ENCODE peak calls at places on chromosomes 6 and 20, in five cellular contexts. One of them, this sample, is unnamed.

GRCh38 chr6:116847234-116847633 is 18.4 kb upstream of the GPRC6A start:
- DNase-seq in activated CD8-positive, alpha-beta memory T cell treated with anti-CD3 and anti-CD28 coated beads, Interleukin-2, amount 10 ng/mL, durations not matched to agents 7 days and 5 days: no peak
- DNase-seq in cardiac muscle cell: peak; percentile 54
- DNase-seq in posterior cingulate gyrus: no peak
- DNase-seq in T-helper 9 cell: no peak
- DNase-seq in this sample: peak; percentile 10

GRCh38 chr20:55471052-55472006 is 534.0 kb downstream of the CBLN4 start:
- DNase-seq in cardiac muscle cell: no peak
- DNase-seq in activated CD8-positive, alpha-beta memory T cell treated with anti-CD3 and anti-CD28 coated beads, Interleukin-2, amount 10 ng/mL, durations not matched to agents 7 days and 5 days: no peak
- DNase-seq in posterior cingulate gyrus: no peak
- DNase-seq in T-helper 9 cell: no peak
- DNase-seq in this sample: no peak

GRCh38 chr6:11366183-11366933 is 133.9 kb upstream of the NEDD9 start:
- DNase-seq in activated CD8-positive, alpha-beta memory T cell treated with anti-CD3 and anti-CD28 coated beads, Interleukin-2, amount 10 ng/mL, durations not matched to agents 7 days and 5 days: peak; percentile 84
- DNase-seq in cardiac muscle cell: no peak
- DNase-seq in posterior cingulate gyrus: no peak
- DNase-seq in T-helper 9 cell: peak; percentile 13
- DNase-seq in this sample: no peak

GRCh38 chr20:38272961-38273360 is 12.4 kb upstream of the KIAA1755 start:
- DNase-seq in cardiac muscle cell: peak; percentile 63
- DNase-seq in activated CD8-positive, alpha-beta memory T cell treated with anti-CD3 and anti-CD28 coated beads, Interleukin-2, amount 10 ng/mL, durations not matched to agents 7 days and 5 days: no peak
- DNase-seq in posterior cingulate gyrus: no peak
- DNase-seq in T-helper 9 cell: no peak
- DNase-seq in this sample: peak; percentile 81

GRCh38 chr6:47574789-47575188 is 97.2 kb downstream of the CD2AP start:
- DNase-seq in activated CD8-positive, alpha-beta memory T cell treated with anti-CD3 and anti-CD28 coated beads, Interleukin-2, amount 10 ng/mL, durations not matched to agents 7 days and 5 days: no peak
- DNase-seq in T-helper 9 cell: no peak
- DNase-seq in cardiac muscle cell: no peak
- DNase-seq in posterior cingulate gyrus: no peak
- DNase-seq in this sample: no peak

GRCh38 chr20:24875078-24875477 is 74.0 kb upstream of the CST7 start:
- DNase-seq in cardiac muscle cell: no peak
- DNase-seq in posterior cingulate gyrus: no peak
- DNase-seq in activated CD8-positive, alpha-beta memory T cell treated with anti-CD3 and anti-CD28 coated beads, Interleukin-2, amount 10 ng/mL, durations not matched to agents 7 days and 5 days: no peak
- DNase-seq in T-helper 9 cell: no peak
- DNase-seq in this sample: no peak

GRCh38 chr20:9344080-9344920 is 170.1 kb upstream of the LAMP5 start:
- DNase-seq in T-helper 9 cell: no peak
- DNase-seq in activated CD8-positive, alpha-beta memory T cell treated with anti-CD3 and anti-CD28 coated beads, Interleukin-2, amount 10 ng/mL, durations not matched to agents 7 days and 5 days: no peak
- DNase-seq in posterior cingulate gyrus: no peak
- DNase-seq in cardiac muscle cell: peak; percentile 70
- DNase-seq in this sample: no peak

GRCh38 chr6:169212436-169212835 is 41.2 kb downstream of the THBS2 start:
- DNase-seq in T-helper 9 cell: no peak
- DNase-seq in posterior cingulate gyrus: no peak
- DNase-seq in activated CD8-positive, alpha-beta memory T cell treated with anti-CD3 and anti-CD28 coated beads, Interleukin-2, amount 10 ng/mL, durations not matched to agents 7 days and 5 days: no peak
- DNase-seq in cardiac muscle cell: peak; percentile 48
- DNase-seq in this sample: no peak

GRCh38 chr20:43558412-43559146 is at the start of gene SGK2:
- DNase-seq in activated CD8-positive, alpha-beta memory T cell treated with anti-CD3 and anti-CD28 coated beads, Interleukin-2, amount 10 ng/mL, durations not matched to agents 7 days and 5 days: no peak
- DNase-seq in posterior cingulate gyrus: no peak
- DNase-seq in T-helper 9 cell: no peak
- DNase-seq in cardiac muscle cell: peak; percentile 67
- DNase-seq in this sample: no peak

GRCh38 chr6:117280922-117281321 is 15.6 kb downstream of the VGLL2 start:
- DNase-seq in activated CD8-positive, alpha-beta memory T cell treated with anti-CD3 and anti-CD28 coated beads, Interleukin-2, amount 10 ng/mL, durations not matched to agents 7 days and 5 days: no peak
- DNase-seq in cardiac muscle cell: no peak
- DNase-seq in T-helper 9 cell: no peak
- DNase-seq in posterior cingulate gyrus: no peak
- DNase-seq in this sample: no peak

GRCh38 chr20:10004900-10005299 is 29.9 kb upstream of the ANKEF1 start:
- DNase-seq in T-helper 9 cell: no peak
- DNase-seq in cardiac muscle cell: no peak
- DNase-seq in posterior cingulate gyrus: no peak
- DNase-seq in activated CD8-positive, alpha-beta memory T cell treated with anti-CD3 and anti-CD28 coated beads, Interleukin-2, amount 10 ng/mL, durations not matched to agents 7 days and 5 days: no peak
- DNase-seq in this sample: no peak

GRCh38 chr20:57432874-57433491 is 41.8 kb downstream of the RBM38 start:
- DNase-seq in T-helper 9 cell: peak; percentile 33
- DNase-seq in posterior cingulate gyrus: peak; percentile 61
- DNase-seq in activated CD8-positive, alpha-beta memory T cell treated with anti-CD3 and anti-CD28 coated beads, Interleukin-2, amount 10 ng/mL, durations not matched to agents 7 days and 5 days: peak; percentile 91
- DNase-seq in cardiac muscle cell: peak; percentile 32
- DNase-seq in this sample: no peak

GRCh38 chr6:38638941-38639497 is 710 bp downstream of the BTBD9 start:
- DNase-seq in posterior cingulate gyrus: no peak
- DNase-seq in cardiac muscle cell: peak; percentile 40
- DNase-seq in activated CD8-positive, alpha-beta memory T cell treated with anti-CD3 and anti-CD28 coated beads, Interleukin-2, amount 10 ng/mL, durations not matched to agents 7 days and 5 days: peak; percentile 71
- DNase-seq in T-helper 9 cell: peak; percentile 49
- DNase-seq in this sample: peak; percentile 35

GRCh38 chr20:1210501-1210900 is 7.2 kb downstream of the C20orf202 start:
- DNase-seq in posterior cingulate gyrus: no peak
- DNase-seq in cardiac muscle cell: no peak
- DNase-seq in T-helper 9 cell: no peak
- DNase-seq in activated CD8-positive, alpha-beta memory T cell treated with anti-CD3 and anti-CD28 coated beads, Interleukin-2, amount 10 ng/mL, durations not matched to agents 7 days and 5 days: no peak
- DNase-seq in this sample: no peak

This sample was measured in NCI-H226.